ENCODE peak calls at places on chromosome 11, in eight cellular contexts. Y is GM23338, O is fibroblast of villous mesenchyme, X is neural crest cell, V is cardiac muscle cell, B is tibial artery, U is cardiac fibroblast, Q is HCT116. W is an unnamed sample.

GRCh38 chr11:122796128-122796717 is 42.1 kb upstream of the CRTAM start:
- DNase-seq in Y (peak), O (peak), X (peak), V (peak), B (no peak), U (peak), Q (no peak), W (no peak)

GRCh38 chr11:61325649-61326414 is 7.1 kb downstream of the DDB1 start:
- DNase-seq in Y (no peak), O (no peak), X (no peak), V (peak), B (no peak), U (peak), Q (no peak), W (no peak)

GRCh38 chr11:1123970-1124369 is 33.8 kb upstream of the MUC5AC start:
- DNase-seq in Y (no peak), O (no peak), X (no peak), V (no peak), B (no peak), U (no peak), Q (no peak), W (no peak)

GRCh38 chr11:94129505-94130335 is 1.1 kb downstream of the PANX1 start:
- DNase-seq in Y (no peak), O (peak), X (no peak), V (peak), B (no peak), U (no peak), Q (peak), W (no peak)

GRCh38 chr11:114209904-114210303 is 86.3 kb upstream of the NNMT start:
- DNase-seq in Y (no peak), O (no peak), X (no peak), V (no peak), B (no peak), U (no peak), Q (no peak), W (peak)

GRCh38 chr11:105609832-105610781 is at the start of gene GRIA4:
- DNase-seq in Y (peak), O (peak), X (peak), V (peak), B (peak), U (peak), Q (no peak), W (no peak)

GRCh38 chr11:121503056-121503455 is 50.3 kb upstream of the SORL1-AS1 start:
- DNase-seq in Y (no peak), O (no peak), X (no peak), V (no peak), B (no peak), U (no peak), Q (no peak), W (no peak)

GRCh38 chr11:944711-945470 is 19.2 kb downstream of the AP2A2 start:
- DNase-seq in Y (peak), O (peak), X (no peak), V (peak), B (no peak), U (peak), Q (no peak), W (peak)

GRCh38 chr11:76610871-76611475 is 59.6 kb downstream of the LRRC32 start:
- DNase-seq in Y (no peak), O (no peak), X (no peak), V (no peak), B (no peak), U (no peak), Q (no peak), W (no peak)

GRCh38 chr11:35838071-35838470 is 105.8 kb upstream of the LDLRAD3 start:
- DNase-seq in Y (no peak), O (no peak), X (no peak), V (no peak), B (no peak), U (no peak), Q (no peak), W (no peak)

GRCh38 chr11:114821626-114822025 is 143.3 kb downstream of the NXPE2 start:
- DNase-seq in Y (peak), O (no peak), X (no peak), V (no peak), B (no peak), U (no peak), Q (no peak), W (no peak)

GRCh38 chr11:84558085-84558905 is 1068.8 kb downstream of the DLG2 start:
- DNase-seq in Y (peak), O (peak), X (peak), V (peak), B (no peak), U (peak), Q (peak), W (peak)

GRCh38 chr11:66951135-66951534 is 7.0 kb downstream of the PC start:
- DNase-seq in Y (peak), O (no peak), X (no peak), V (no peak), B (no peak), U (no peak), Q (no peak), W (no peak)

GRCh38 chr11:56716379-56716854 is 17.5 kb downstream of the OR9G1 start:
- DNase-seq in Y (no peak), O (no peak), X (no peak), V (no peak), B (no peak), U (no peak), Q (no peak), W (no peak)

GRCh38 chr11:115585361-115586024 is 81.3 kb upstream of the CADM1 start:
- DNase-seq in Y (no peak), O (no peak), X (no peak), V (no peak), B (no peak), U (no peak), Q (no peak), W (no peak)

GRCh38 chr11:122050021-122050710 is 65.8 kb downstream of the BLID start:
- DNase-seq in Y (no peak), O (no peak), X (no peak), V (no peak), B (no peak), U (no peak), Q (no peak), W (no peak)

GRCh38 chr11:65295571-65296338 is 18.9 kb upstream of the CDC42EP2 start:
- DNase-seq in Y (no peak), O (no peak), X (no peak), V (no peak), B (no peak), U (no peak), Q (no peak), W (no peak)

GRCh38 chr11:124440608-124441007 is 4.9 kb downstream of the OR8B8 start:
- DNase-seq in Y (no peak), O (no peak), X (no peak), V (no peak), B (no peak), U (no peak), Q (no peak), W (no peak)

GRCh38 chr11:114779189-114779588 is 100.9 kb downstream of the NXPE2 start:
- DNase-seq in Y (no peak), O (no peak), X (no peak), V (no peak), B (no peak), U (no peak), Q (no peak), W (no peak)

GRCh38 chr11:32176223-32176811 is 85.4 kb downstream of the RCN1 start:
- DNase-seq in Y (peak), O (peak), X (peak), V (peak), B (peak), U (peak), Q (peak), W (peak)

GRCh38 chr11:79276900-79277299 is 163.9 kb downstream of the TENM4 start:
- DNase-seq in Y (no peak), O (no peak), X (no peak), V (no peak), B (no peak), U (no peak), Q (no peak), W (no peak)

GRCh38 chr11:129102225-129102624 is 89.9 kb downstream of the ARHGAP32 start:
- DNase-seq in Y (no peak), O (no peak), X (no peak), V (no peak), B (no peak), U (no peak), Q (no peak), W (no peak)

GRCh38 chr11:35030716-35031213 is 108.2 kb upstream of the CD44 start:
- DNase-seq in Y (no peak), O (peak), X (no peak), V (peak), B (peak), U (peak), Q (peak), W (peak)

GRCh38 chr11:116772443-116773202 is at the start of gene BUD13:
- DNase-seq in Y (peak), O (peak), X (peak), V (peak), B (peak), U (peak), Q (peak), W (no peak)
- TF ChIP-seq CTCF in Y (no peak), O (no peak), X (no peak), V (no peak), B (no peak), U (no peak), Q (no peak), W (no peak)

GRCh38 chr11:126147268-126148111 is 64.0 kb downstream of the RPUSD4 start:
- DNase-seq in Y (peak), O (no peak), X (no peak), V (no peak), B (no peak), U (no peak), Q (no peak), W (no peak)
- TF ChIP-seq CTCF in Y (peak), O (no peak), X (no peak), V (no peak), B (no peak), U (no peak), Q (no peak), W (no peak)

GRCh38 chr11:60261014-60261413 is 18.1 kb upstream of the MS4A4E start:
- DNase-seq in Y (no peak), O (no peak), X (no peak), V (no peak), B (no peak), U (no peak), Q (no peak), W (no peak)

GRCh38 chr11:60263434-60263833 is 17.0 kb upstream of the MS4A4A start:
- DNase-seq in Y (no peak), O (no peak), X (no peak), V (no peak), B (no peak), U (no peak), Q (no peak), W (no peak)

GRCh38 chr11:60264644-60265043 is 15.8 kb upstream of the MS4A4A start:
- DNase-seq in Y (no peak), O (no peak), X (no peak), V (no peak), B (no peak), U (no peak), Q (no peak), W (no peak)

GRCh38 chr11:60265373-60266214 is 14.9 kb upstream of the MS4A4A start:
- DNase-seq in Y (peak), O (peak), X (peak), V (peak), B (no peak), U (peak), Q (peak), W (peak)
- TF ChIP-seq CTCF in Y (peak), O (peak), X (peak), V (peak), B (peak), U (peak), Q (peak), W (peak)

DNA sequence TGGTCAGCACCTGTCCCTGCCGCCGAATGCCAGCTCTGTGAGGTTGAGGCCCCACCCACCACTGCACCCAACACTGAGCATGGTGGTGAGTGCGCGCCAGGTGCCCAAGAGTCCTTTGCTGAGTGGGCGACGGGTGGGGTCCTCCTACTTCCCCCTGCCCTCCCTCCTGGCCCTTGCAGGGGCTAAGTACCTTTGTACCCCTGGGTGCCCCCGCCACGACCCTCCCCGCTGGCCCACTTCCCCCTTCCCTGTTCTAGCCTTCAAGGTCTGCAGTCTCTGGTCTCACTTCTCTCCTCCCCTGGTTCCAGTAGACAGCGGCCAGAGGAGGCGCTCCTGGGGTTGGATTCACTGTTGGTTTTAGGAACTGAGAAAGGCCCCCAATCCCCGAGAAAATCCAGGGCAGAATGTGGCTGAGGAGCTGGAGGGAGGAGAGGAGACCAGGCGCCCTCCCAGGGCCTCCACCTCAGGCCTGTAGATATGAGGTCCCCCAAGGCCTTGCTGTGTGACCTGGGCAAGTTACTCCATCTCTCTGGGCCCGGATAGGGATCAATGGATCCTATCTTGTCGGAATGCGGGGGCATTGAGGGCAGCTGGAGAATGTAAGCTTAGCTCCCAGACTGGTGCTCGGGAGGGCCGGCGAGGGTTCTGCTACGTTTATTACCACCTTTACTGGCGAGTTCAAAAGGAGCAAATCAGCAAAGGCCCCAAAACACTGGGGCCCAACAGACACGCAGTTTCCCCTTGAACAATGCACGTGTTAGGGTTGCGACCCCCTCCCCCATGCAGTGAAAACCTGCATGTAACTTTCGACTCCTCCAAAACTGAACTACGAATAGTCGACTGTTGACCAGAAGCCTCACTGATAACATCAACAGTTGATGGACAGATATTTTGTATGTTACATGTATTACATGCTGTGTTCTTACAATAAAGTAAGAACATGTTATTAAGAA is 31.9 kb upstream of the SMIM38 start:
- DNase-seq in Y (peak), O (no peak), X (no peak), V (no peak), B (no peak), U (no peak), Q (no peak), W (no peak)
- TF ChIP-seq CTCF in Y (peak), O (no peak), X (no peak), V (no peak), B (no peak), U (no peak), Q (peak), W (peak)

W was measured in epithelial cell of proximal tubule.